ENCODE peak calls at places on chromosomes 16 and 17, in eight cellular contexts. C is A549, A is H1, D is GM12878, E is HCT116, S is HepG2, W is endothelial cell of umbilical vein, I is K562. T is an unnamed sample.

GRCh38 chr16:3642397-3643094 is 11.9 kb upstream of the DNASE1 start:
- DNase-seq in C (no peak), A (no peak), D (no peak), E (peak; percentile 28), S (no peak), W (peak; percentile 29), I (peak; percentile 86), T (no peak)

GRCh38 chr16:66523861-66524354 is 26.0 kb downstream of the TK2 start:
- DNase-seq in C (no peak), A (no peak), D (no peak), E (no peak), S (no peak), W (peak; percentile 51), I (no peak), T (peak; percentile 89)

GRCh38 chr16:50301626-50302471 is 35.5 kb downstream of the ADCY7 start:
- DNase-seq in C (peak; percentile 47), A (no peak), D (no peak), E (no peak), S (no peak), W (no peak), I (no peak), T (peak; percentile 43)

GRCh38 chr17:59093702-59094231 is 12.9 kb downstream of the TRIM37 start:
- DNase-seq in C (peak; percentile 90), A (no peak), D (no peak), E (no peak), S (peak; percentile 15), W (peak; percentile 93), I (no peak), T (no peak)

GRCh38 chr16:79073560-79073959 is 527.0 kb downstream of the MAF start:
- DNase-seq in C (no peak), A (no peak), D (no peak), E (no peak), S (no peak), W (no peak), I (no peak), T (no peak)

GRCh38 chr17:48522031-48522593 is 8.7 kb downstream of the HOXB1 start:
- DNase-seq in C (peak; percentile 95), A (no peak), D (no peak), E (no peak), S (no peak), W (peak; percentile 41), I (peak; percentile 92), T (no peak)

GRCh38 chr16:85457366-85457765 is 155.8 kb upstream of the GSE1 start:
- DNase-seq in C (no peak), A (no peak), D (no peak), E (no peak), S (no peak), W (no peak), I (no peak), T (no peak)

GRCh38 chr16:50213939-50214519 is 52.3 kb upstream of the ADCY7 start:
- DNase-seq in C (peak; percentile 56), A (no peak), D (no peak), E (peak; percentile 36), S (peak; percentile 58), W (peak; percentile 86), I (peak; percentile 39), T (peak; percentile 71)

GRCh38 chr17:38922538-38923291 is 2.7 kb upstream of the LASP1NB start:
- DNase-seq in C (no peak), A (no peak), D (no peak), E (no peak), S (no peak), W (peak; percentile 67), I (no peak), T (no peak)

GRCh38 chr17:1766382-1767135 is 4.7 kb downstream of the SERPINF1 start:
- DNase-seq in C (no peak), A (no peak), D (no peak), E (no peak), S (no peak), W (no peak), I (no peak), T (no peak)

GRCh38 chr16:20898938-20899502 is 1.1 kb downstream of the DCUN1D3 start:
- DNase-seq in C (no peak), A (no peak), D (no peak), E (no peak), S (peak; percentile 56), W (peak; percentile 45), I (no peak), T (no peak)

GRCh38 chr17:69540356-69540755 is 125.9 kb downstream of the MAP2K6 start:
- DNase-seq in C (no peak), A (no peak), D (no peak), E (no peak), S (no peak), W (no peak), I (no peak), T (no peak)

GRCh38 chr17:34166394-34166793 is 88.7 kb upstream of the CCL2 start:
- DNase-seq in C (no peak), A (no peak), D (no peak), E (no peak), S (no peak), W (no peak), I (no peak), T (no peak)

GRCh38 chr16:58970775-58971174 is 236.7 kb upstream of the GOT2 start:
- DNase-seq in C (no peak), A (no peak), D (no peak), E (no peak), S (no peak), W (no peak), I (no peak), T (no peak)

GRCh38 chr17:45896803-45897693 is 2.7 kb downstream of the MAPT start:
- DNase-seq in C (peak; percentile 49), A (no peak), D (no peak), E (no peak), S (no peak), W (no peak), I (no peak), T (no peak)

GRCh38 chr16:79776243-79776884 is 175.8 kb upstream of the MAF start:
- DNase-seq in C (no peak), A (no peak), D (no peak), E (no peak), S (no peak), W (no peak), I (peak; percentile 15), T (no peak)

DNA sequence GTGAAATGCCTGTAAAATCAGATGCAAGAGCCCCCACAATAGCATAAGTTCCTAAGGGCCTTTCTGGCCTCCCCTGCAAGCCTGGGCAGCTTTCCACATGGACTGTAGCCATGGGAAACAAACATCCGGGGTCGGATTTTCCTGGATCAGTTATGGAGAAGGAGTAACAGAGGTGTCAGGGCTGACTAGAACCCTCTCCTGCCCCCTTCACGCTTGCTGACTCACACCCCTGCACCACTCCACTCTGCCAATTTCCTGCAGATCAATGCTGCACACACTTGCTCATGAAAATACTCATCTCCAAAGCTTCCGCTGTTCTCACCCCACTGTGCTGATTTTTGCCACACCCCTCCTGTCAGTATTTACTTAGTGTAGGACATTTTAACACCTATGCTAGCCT is 258.5 kb downstream of the CBLN1 start:
- DNase-seq in C (no peak), A (no peak), D (no peak), E (peak; percentile 36), S (no peak), W (no peak), I (no peak), T (no peak)
- TF ChIP-seq MAX in C (no peak), A (no peak), D (no peak), E (peak; percentile 44), S (no peak), W (no peak), I (no peak), T (no peak)

GRCh38 chr16:10577305-10578202 is 2.8 kb downstream of the EMP2 start:
- DNase-seq in C (no peak), A (no peak), D (no peak), E (no peak), S (no peak), W (no peak), I (no peak), T (no peak)

GRCh38 chr16:10579575-10579964 is 828 bp downstream of the EMP2 start:
- DNase-seq in C (no peak), A (no peak), D (no peak), E (no peak), S (no peak), W (no peak), I (no peak), T (no peak)

GRCh38 chr16:10581507-10581906 is 1.1 kb upstream of the EMP2 start:
- DNase-seq in C (no peak), A (no peak), D (no peak), E (no peak), S (no peak), W (no peak), I (no peak), T (no peak)

GRCh38 chr16:10578474-10579316 is 1.7 kb downstream of the EMP2 start:
- DNase-seq in C (no peak), A (no peak), D (no peak), E (no peak), S (peak; percentile 74), W (no peak), I (no peak), T (no peak)

GRCh38 chr16:10579965-10580918 is at the start of gene EMP2:
- DNase-seq in C (peak; percentile 75), A (peak; percentile 31), D (no peak), E (peak; percentile 36), S (peak; percentile 84), W (peak; percentile 72), I (peak; percentile 90), T (peak; percentile 11)
- TF ChIP-seq POLR2A in C (peak; percentile 58), A (peak; percentile 51), D (no peak), E (no peak), S (peak; percentile 43), W (no peak), I (no peak), T (no peak)

DNA sequence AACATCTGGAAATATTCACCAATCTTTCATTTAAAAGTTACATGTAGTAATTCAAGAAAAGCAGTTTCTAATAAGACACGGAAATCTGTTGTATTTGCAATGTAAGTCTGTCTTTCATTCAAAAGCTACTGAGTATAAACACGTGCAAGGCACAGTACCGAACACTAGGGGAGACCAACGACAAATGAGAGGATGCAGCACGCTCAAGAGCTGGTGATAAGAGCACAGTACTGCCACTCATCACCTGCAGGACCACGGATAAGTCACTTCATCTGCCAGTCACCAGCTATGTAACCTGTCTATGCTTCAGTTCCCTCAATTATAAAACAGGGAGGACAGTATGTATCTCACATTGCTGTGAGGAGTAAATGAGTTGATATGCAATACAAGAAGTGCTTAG is 67.1 kb downstream of the CLEC18A start:
- DNase-seq in C (peak; percentile 82), A (no peak), D (peak; percentile 3), E (peak; percentile 61), S (peak; percentile 80), W (peak; percentile 29), I (peak; percentile 18), T (peak; percentile 35)
- TF ChIP-seq MAX in C (no peak), A (no peak), D (no peak), E (no peak), S (no peak), W (no peak), I (no peak), T (no peak)

DNA sequence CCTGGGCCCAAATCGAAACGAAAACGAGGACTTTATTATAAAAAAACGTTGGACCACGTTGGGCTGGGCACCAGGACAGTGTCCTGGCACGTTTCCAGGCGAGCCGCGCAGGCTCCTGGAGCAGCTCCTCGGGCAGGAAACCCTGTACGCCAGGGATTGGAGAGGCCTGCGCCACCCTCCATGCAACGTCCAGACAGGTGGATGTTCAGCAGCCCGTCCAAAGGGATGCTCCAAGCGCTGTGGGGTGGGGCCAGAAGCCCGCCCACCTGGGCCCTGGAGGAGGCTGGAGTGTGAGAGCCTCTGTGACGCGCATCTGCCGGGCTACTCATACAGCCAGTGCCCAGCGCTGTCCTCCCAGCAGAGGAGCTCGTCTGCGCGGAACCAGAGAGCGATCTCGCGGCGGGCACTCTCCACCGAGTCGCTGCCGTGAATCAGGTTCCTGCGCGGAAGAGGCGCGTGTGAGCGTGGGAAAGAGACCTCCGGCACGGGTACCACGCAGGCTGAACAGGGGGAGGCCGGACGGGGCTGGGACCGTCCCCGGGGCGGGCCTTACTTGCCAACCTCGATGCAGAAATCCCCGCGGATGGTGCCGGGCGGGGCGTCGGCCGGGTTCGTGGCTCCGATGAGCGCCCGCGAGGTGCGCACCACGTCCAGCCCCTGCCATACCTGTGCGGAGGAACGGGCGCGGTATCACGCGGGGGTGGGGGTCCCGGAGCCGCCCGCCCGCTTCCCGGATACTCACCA is 843 bp downstream of the NME3 start:
- DNase-seq in C (peak; percentile 51), A (no peak), D (no peak), E (peak; percentile 62), S (no peak), W (peak; percentile 56), I (no peak), T (no peak)
- TF ChIP-seq POLR2A in C (no peak), A (peak; percentile 65), D (peak; percentile 74), E (no peak), S (no peak), W (no peak), I (peak; percentile 63), T (no peak)

T was measured in NB4.